ENCODE peak calls at places on chromosome 1, in eight cellular contexts. T is HFF-Myc, S is esophagus squamous epithelium, D is cardiac muscle cell, P is kidney, E is lower lobe of right lung, Q is brain microvascular endothelial cell, U is lower leg skin. O is an unnamed sample.

GRCh38 chr1:113456967-113457366 is 66.7 kb downstream of the MAGI3 start:
- DNase-seq in P (no peak), Q (peak), D (no peak), S (no peak), T (peak), U (peak), E (no peak), O (peak)

GRCh38 chr1:152189657-152190442 is 30.8 kb upstream of the RPTN start:
- DNase-seq in S (no peak), T (peak), Q (peak), D (no peak), E (peak), P (no peak), U (peak), O (peak)

GRCh38 chr1:7432102-7432895 is 338.8 kb upstream of the VAMP3 start:
- DNase-seq in D (no peak), S (no peak), T (no peak), U (no peak), P (peak), Q (no peak), E (peak), O (no peak)

GRCh38 chr1:111227875-111228747 is 598 bp downstream of the CHI3L2 start:
- DNase-seq in Q (peak), E (no peak), D (no peak), T (no peak), S (no peak), P (no peak), U (no peak), O (peak)

GRCh38 chr1:226995064-226995965 is 55.2 kb downstream of the COQ8A start:
- DNase-seq in E (no peak), U (no peak), D (no peak), Q (no peak), T (no peak), P (no peak), S (no peak), O (no peak)

GRCh38 chr1:245055752-245056151 is 99.0 kb upstream of the KIF26B start:
- DNase-seq in E (no peak), S (no peak), T (no peak), P (no peak), Q (no peak), U (no peak), D (no peak), O (no peak)

GRCh38 chr1:234206651-234207284 is 166.5 kb upstream of the COA6 start:
- DNase-seq in D (no peak), P (no peak), Q (peak), T (peak), E (no peak), U (no peak), S (no peak), O (peak)

GRCh38 chr1:246450485-246451251 is 56.4 kb downstream of the SMYD3 start:
- DNase-seq in E (no peak), U (no peak), P (no peak), D (peak), T (no peak), S (no peak), Q (no peak), O (peak)

GRCh38 chr1:208030320-208031091 is 119.6 kb upstream of the CD34 start:
- DNase-seq in T (no peak), E (no peak), S (no peak), U (no peak), P (peak), Q (peak), D (no peak), O (peak)

GRCh38 chr1:105072850-105073249 is 1323.2 kb downstream of the AMY1C start:
- DNase-seq in D (no peak), S (no peak), U (no peak), P (no peak), T (no peak), Q (no peak), E (no peak), O (no peak)

GRCh38 chr1:227779651-227780050 is 35.8 kb upstream of the PRSS38 start:
- DNase-seq in P (peak), Q (no peak), U (no peak), T (no peak), S (no peak), D (no peak), E (no peak), O (no peak)

GRCh38 chr1:36520771-36521420 is 38.2 kb upstream of the CSF3R start:
- DNase-seq in T (no peak), P (no peak), D (no peak), E (no peak), Q (no peak), S (no peak), U (no peak), O (no peak)

GRCh38 chr1:59404725-59405124 is 107.8 kb downstream of the FGGY start:
- DNase-seq in D (no peak), Q (no peak), S (no peak), T (no peak), U (no peak), E (no peak), P (no peak), O (no peak)

GRCh38 chr1:29341936-29342335 is 105.6 kb downstream of the PTPRU start:
- DNase-seq in U (no peak), E (no peak), T (no peak), D (peak), P (no peak), S (no peak), Q (peak), O (no peak)

GRCh38 chr1:183273300-183273699 is 87.2 kb downstream of the LAMC2 start:
- DNase-seq in T (peak), S (no peak), E (no peak), Q (no peak), U (no peak), D (no peak), P (no peak), O (no peak)

GRCh38 chr1:68442822-68443556 is 6.8 kb downstream of the RPE65 start:
- DNase-seq in Q (peak), P (no peak), D (peak), U (peak), E (no peak), T (peak), S (no peak), O (peak)

GRCh38 chr1:12171206-12172041 is 4.6 kb downstream of the TNFRSF1B start:
- DNase-seq in U (no peak), T (no peak), D (no peak), S (no peak), E (no peak), P (no peak), Q (no peak), O (no peak)

GRCh38 chr1:151340870-151341754 is 5.9 kb downstream of the RFX5 start:
- DNase-seq in D (peak), Q (peak), U (peak), S (no peak), P (no peak), E (no peak), T (peak), O (peak)

GRCh38 chr1:218587890-218588289 is 242.8 kb downstream of the TGFB2 start:
- DNase-seq in U (no peak), E (no peak), D (no peak), Q (no peak), T (no peak), P (no peak), S (no peak), O (no peak)

GRCh38 chr1:77170687-77171086 is 48.5 kb downstream of the PIGK start:
- DNase-seq in U (no peak), D (no peak), Q (no peak), S (no peak), P (no peak), T (peak), E (no peak), O (peak)

GRCh38 chr1:77281491-77282186 is at the start of gene AK5:
- DNase-seq in Q (no peak), T (no peak), P (peak), S (no peak), D (peak), U (no peak), E (peak), O (peak)

GRCh38 chr1:10651377-10651776 is 145.1 kb downstream of the CASZ1 start:
- DNase-seq in U (no peak), P (no peak), E (peak), D (no peak), T (no peak), S (no peak), Q (no peak), O (peak)

GRCh38 chr1:157111396-157112165 is 12.0 kb upstream of the ETV3L start:
- DNase-seq in P (no peak), U (no peak), Q (no peak), T (no peak), S (no peak), D (no peak), E (no peak), O (no peak)

GRCh38 chr1:5974631-5975030 is 17.6 kb downstream of the NPHP4 start:
- DNase-seq in T (no peak), Q (no peak), P (peak), D (no peak), S (no peak), E (no peak), U (no peak), O (no peak)

GRCh38 chr1:90969241-90969640 is 52.6 kb downstream of the ZNF644 start:
- DNase-seq in E (no peak), Q (no peak), U (no peak), D (no peak), P (no peak), T (no peak), S (no peak), O (no peak)

GRCh38 chr1:111565079-111565478 is 54.5 kb upstream of the RAP1A start:
- DNase-seq in Q (peak), U (no peak), P (no peak), T (no peak), D (no peak), E (no peak), S (no peak), O (peak)

GRCh38 chr1:241682921-241683320 is 30.8 kb downstream of the WDR64 start:
- DNase-seq in E (no peak), P (no peak), U (no peak), D (no peak), Q (no peak), T (no peak), S (no peak), O (no peak)

GRCh38 chr1:3320246-3321152 is 134.0 kb upstream of the ARHGEF16 start:
- DNase-seq in T (no peak), U (no peak), D (no peak), P (no peak), Q (no peak), E (peak), S (no peak), O (no peak)

GRCh38 chr1:201568258-201568657 is 29.3 kb downstream of the NAV1 start:
- DNase-seq in Q (no peak), U (no peak), D (no peak), S (no peak), T (no peak), P (no peak), E (peak), O (no peak)

GRCh38 chr1:201570886-201571624 is 32.1 kb downstream of the NAV1 start:
- DNase-seq in S (no peak), P (no peak), E (peak), U (no peak), T (no peak), Q (no peak), D (no peak), O (no peak)

GRCh38 chr1:201573030-201573429 is 34.1 kb downstream of the NAV1 start:
- DNase-seq in P (no peak), U (no peak), S (no peak), Q (no peak), E (peak), T (no peak), D (no peak), O (no peak)

GRCh38 chr1:201568859-201569294 is 29.9 kb downstream of the NAV1 start:
- DNase-seq in Q (no peak), P (no peak), U (no peak), S (no peak), E (peak), T (no peak), D (no peak), O (no peak)

GRCh38 chr1:201570158-201570885 is 31.4 kb downstream of the NAV1 start:
- DNase-seq in Q (no peak), E (peak), T (no peak), U (no peak), D (no peak), S (no peak), P (no peak), O (no peak)
- TF ChIP-seq CTCF in Q (no peak), E (no peak), T (no peak), U (no peak), D (no peak), S (no peak), P (no peak), O (no peak)

GRCh38 chr1:53279556-53280160 is 41.3 kb upstream of the MAGOH start:
- DNase-seq in D (no peak), Q (no peak), U (no peak), T (no peak), P (no peak), S (no peak), E (no peak), O (no peak)
- TF ChIP-seq CTCF in D (no peak), Q (no peak), U (no peak), T (no peak), P (no peak), S (no peak), E (no peak), O (no peak)

DNA sequence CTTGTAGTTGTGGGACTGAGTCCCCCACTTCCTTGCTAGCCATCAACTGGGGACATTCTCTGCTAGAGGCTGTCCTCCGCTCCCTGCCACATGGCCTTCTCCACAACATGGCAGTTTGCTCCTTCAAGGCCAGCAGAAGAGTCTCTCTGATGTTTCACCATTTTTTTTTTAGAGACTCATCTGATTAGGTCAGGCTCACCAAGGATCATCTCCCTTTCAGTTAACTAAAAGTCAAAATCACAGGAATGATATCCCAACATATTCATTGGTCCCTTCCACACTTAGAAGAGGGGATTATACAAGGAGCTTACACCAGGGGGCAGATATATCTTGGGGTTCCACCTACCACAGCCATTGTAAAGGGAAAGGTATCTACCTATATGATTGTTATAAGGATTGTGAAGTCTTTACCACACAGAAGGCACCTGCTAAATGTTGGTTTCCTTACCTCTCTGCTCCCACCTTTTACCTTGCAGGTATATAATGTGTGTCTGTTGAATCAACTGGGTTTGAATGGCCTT is 23.3 kb downstream of the RIMKLA start:
- DNase-seq in Q (no peak), T (no peak), D (peak), P (no peak), E (no peak), S (no peak), U (no peak), O (no peak)
- TF ChIP-seq CTCF in Q (no peak), T (no peak), D (no peak), P (no peak), E (peak), S (no peak), U (no peak), O (peak)

DNA sequence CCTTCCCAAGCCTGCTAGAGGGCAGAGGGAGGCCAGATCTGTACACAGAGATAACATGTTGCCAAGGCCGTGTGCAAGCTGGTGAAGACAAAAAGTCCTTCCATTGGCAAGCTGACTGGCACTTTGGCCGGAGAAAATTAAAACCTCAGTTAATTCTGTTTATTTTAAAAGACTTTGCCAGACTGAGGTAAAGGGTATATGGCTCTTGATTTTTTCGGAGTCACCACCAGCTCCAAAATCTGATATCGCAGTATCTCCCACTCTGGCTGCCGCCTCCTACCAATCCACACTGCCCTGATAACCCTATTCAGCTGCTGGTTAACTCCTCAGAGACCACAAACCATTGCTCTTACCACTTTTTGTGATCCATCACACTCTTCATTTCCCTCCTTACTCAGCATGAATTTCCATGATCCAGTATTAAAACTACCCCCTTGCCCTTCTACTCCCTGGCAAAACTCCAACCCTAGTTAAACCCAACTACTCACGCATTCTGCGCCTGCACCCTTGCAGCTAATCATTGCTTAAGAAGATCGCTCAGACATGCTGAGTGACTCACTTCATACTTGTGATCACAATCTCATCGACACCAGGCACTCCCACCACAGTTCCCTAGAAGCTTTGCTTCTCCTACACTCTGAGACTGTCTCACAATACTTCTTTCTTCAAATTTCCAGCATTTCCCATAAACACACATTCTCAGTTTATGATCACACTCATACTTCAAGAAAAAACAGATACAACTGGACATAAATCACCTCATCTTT is 5.8 kb upstream of the PPP1R15B start:
- DNase-seq in D (no peak), T (no peak), S (no peak), U (peak), E (peak), Q (peak), P (peak), O (peak)
- TF ChIP-seq CTCF in D (no peak), T (no peak), S (no peak), U (no peak), E (no peak), Q (no peak), P (no peak), O (no peak)